ENCODE peak calls at places on chromosome 1, in ten cellular contexts. D is NB4, A is body of pancreas, U is tibial nerve, K is adrenal gland, R is HepG2, B is spleen, G is H1, T is lower leg skin, M is heart left ventricle. Y is an unnamed sample.

GRCh38 chr1:193456883-193457282 is 270.5 kb upstream of the B3GALT2 start:
- DNase-seq in D (no peak), R (no peak), T (no peak), B (no peak), M (no peak), K (no peak), U (no peak), A (no peak), G (no peak), Y (no peak)

GRCh38 chr1:76239470-76239918 is 164.9 kb downstream of the ST6GALNAC3 start:
- DNase-seq in T (no peak), R (no peak), U (no peak), D (no peak), A (no peak), M (no peak), K (no peak), G (no peak), B (no peak), Y (no peak)

GRCh38 chr1:118136511-118136937 is 48.5 kb downstream of the SPAG17 start:
- DNase-seq in R (no peak), D (no peak), B (no peak), A (no peak), U (no peak), K (no peak), G (no peak), T (no peak), M (no peak), Y (no peak)

GRCh38 chr1:66251521-66251920 is 282.4 kb upstream of the SGIP1 start:
- DNase-seq in M (no peak), D (peak; percentile 73), B (no peak), R (no peak), U (no peak), G (no peak), A (peak; percentile 18), T (no peak), K (no peak), Y (no peak)

GRCh38 chr1:240499012-240499411 is 112.9 kb downstream of the GREM2 start:
- DNase-seq in T (no peak), B (no peak), D (peak; percentile 39), K (no peak), R (no peak), G (no peak), A (no peak), M (no peak), U (no peak), Y (no peak)

GRCh38 chr1:156752843-156753486 is 1.5 kb upstream of the HDGF start:
- DNase-seq in K (no peak), G (no peak), A (no peak), D (peak; percentile 44), M (no peak), U (no peak), B (peak; percentile 58), T (no peak), R (peak; percentile 51), Y (peak; percentile 25)

GRCh38 chr1:153403421-153404085 is 12.7 kb upstream of the S100A8 start:
- DNase-seq in M (no peak), R (no peak), D (no peak), K (no peak), T (no peak), G (peak; percentile 28), U (no peak), B (no peak), A (no peak), Y (no peak)

GRCh38 chr1:164504699-164505098 is 54.3 kb upstream of the PBX1 start:
- DNase-seq in A (no peak), T (no peak), B (no peak), K (no peak), G (no peak), D (no peak), R (no peak), U (no peak), M (no peak), Y (no peak)

GRCh38 chr1:224168859-224169380 is 14.1 kb upstream of the DEGS1 start:
- DNase-seq in U (no peak), B (no peak), K (peak; percentile 26), D (peak; percentile 84), M (no peak), R (peak; percentile 46), T (no peak), A (peak; percentile 37), G (no peak), Y (peak; percentile 35)

GRCh38 chr1:43466403-43466802 is 12.7 kb upstream of the HYI start:
- DNase-seq in R (no peak), A (no peak), T (no peak), U (no peak), M (no peak), G (no peak), D (no peak), B (no peak), K (no peak), Y (no peak)

GRCh38 chr1:193406901-193407300 is 220.5 kb upstream of the B3GALT2 start:
- DNase-seq in M (no peak), G (no peak), K (no peak), B (no peak), A (peak; percentile 43), R (peak; percentile 28), U (no peak), D (peak; percentile 49), T (no peak), Y (no peak)

GRCh38 chr1:204637985-204638356 is 47.6 kb downstream of the LRRN2 start:
- DNase-seq in A (peak; percentile 16), T (no peak), K (no peak), R (no peak), B (no peak), M (no peak), U (no peak), D (no peak), G (no peak), Y (no peak)

GRCh38 chr1:151934048-151934493 is 24.8 kb upstream of the THEM4 start:
- DNase-seq in G (no peak), B (no peak), D (peak; percentile 71), A (peak; percentile 68), T (peak; percentile 42), R (peak; percentile 39), K (peak; percentile 40), M (no peak), U (no peak), Y (no peak)

GRCh38 chr1:70409136-70409535 is 1.9 kb upstream of the CTH start:
- DNase-seq in A (no peak), D (no peak), R (no peak), T (no peak), B (no peak), U (no peak), G (no peak), K (no peak), M (no peak), Y (no peak)

GRCh38 chr1:70410604-70411359 is at the start of gene CTH:
- DNase-seq in D (peak; percentile 96), B (peak; percentile 97), A (peak; percentile 98), G (peak; percentile 96), U (peak; percentile 97), M (peak; percentile 98), T (peak; percentile 96), R (peak; percentile 94), K (peak; percentile 97), Y (peak; percentile 98)

GRCh38 chr1:70415882-70416281 is 4.8 kb downstream of the CTH start:
- DNase-seq in K (no peak), R (no peak), B (no peak), T (no peak), D (no peak), U (no peak), G (no peak), M (no peak), A (no peak), Y (no peak)

GRCh38 chr1:70405780-70406416 is 5.2 kb upstream of the CTH start:
- DNase-seq in D (no peak), K (no peak), A (no peak), B (no peak), R (no peak), G (no peak), U (no peak), M (no peak), T (no peak), Y (no peak)

DNA sequence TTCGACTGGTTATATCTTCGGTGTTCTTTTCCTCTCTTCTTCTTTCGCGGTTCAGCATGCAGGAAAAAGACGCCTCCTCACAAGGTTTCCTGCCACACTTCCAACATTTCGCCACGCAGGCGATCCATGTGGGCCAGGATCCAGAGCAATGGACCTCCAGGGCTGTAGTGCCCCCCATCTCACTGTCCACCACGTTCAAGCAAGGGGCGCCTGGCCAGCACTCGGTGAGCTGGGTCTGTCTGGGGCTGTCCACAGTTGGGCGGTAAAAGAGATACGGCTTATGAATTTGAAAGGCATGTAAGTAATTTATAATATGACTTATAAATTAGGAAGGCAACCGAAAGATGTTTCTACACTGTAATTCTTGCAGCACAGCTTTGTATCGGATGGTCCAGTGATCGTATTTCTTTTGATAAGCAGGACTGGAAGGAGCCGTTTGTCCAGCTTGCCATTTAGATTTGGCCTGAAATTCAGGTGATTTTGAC is 334 bp downstream of the CTH start:
- DNase-seq in K (no peak), B (peak; percentile 86), U (no peak), R (no peak), T (peak; percentile 25), A (no peak), M (no peak), G (no peak), D (no peak), Y (no peak)
- TF ChIP-seq POLR2A in K (no peak), B (no peak), U (no peak), R (no peak), T (no peak), A (no peak), M (no peak), G (no peak), D (no peak), Y (no peak)

DNA sequence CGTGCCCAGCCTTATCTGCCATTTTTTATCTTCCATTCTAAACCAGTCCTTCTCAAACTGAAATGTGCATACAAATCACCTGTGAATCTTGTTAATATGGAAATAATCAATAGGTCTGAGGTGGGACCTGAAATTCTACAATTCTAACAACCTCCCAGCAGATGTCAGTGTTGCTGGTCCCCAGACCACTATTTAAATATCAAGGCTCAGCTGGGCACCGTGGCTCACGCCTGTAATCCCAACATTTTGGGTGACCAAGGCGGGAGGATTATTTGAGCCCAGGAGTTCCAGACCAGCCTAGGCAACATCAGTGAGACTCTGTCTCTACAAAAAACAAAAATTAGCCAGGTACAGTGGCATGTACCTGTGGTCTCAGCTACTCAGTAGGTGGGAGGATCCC is 4.1 kb downstream of the UQCRHL start:
- DNase-seq in B (no peak), M (no peak), R (peak; percentile 48), U (no peak), D (peak; percentile 46), A (no peak), T (no peak), G (peak; percentile 68), K (no peak), Y (peak; percentile 41)
- TF ChIP-seq CTCF in B (peak; percentile 52), M (peak; percentile 24), R (peak; percentile 70), U (peak; percentile 33), D (peak; percentile 38), A (no peak), T (no peak), G (peak; percentile 55), K (peak; percentile 5), Y (peak; percentile 27)

GRCh38 chr1:45806129-45806528 is 2.7 kb downstream of the MAST2 start:
- DNase-seq in G (no peak), T (no peak), U (no peak), M (no peak), R (no peak), D (no peak), K (no peak), A (no peak), B (no peak), Y (no peak)
- TF ChIP-seq POLR2A in G (no peak), T (no peak), U (no peak), M (no peak), R (no peak), D (no peak), K (no peak), A (no peak), B (no peak), Y (no peak)

GRCh38 chr1:220881918-220882891 is 3.0 kb downstream of the HLX start:
- DNase-seq in G (peak; percentile 89), B (peak; percentile 86), K (peak; percentile 31), T (no peak), A (peak; percentile 32), U (no peak), R (no peak), M (peak; percentile 65), D (peak; percentile 89), Y (no peak)
- TF ChIP-seq CTCF in G (peak; percentile 66), B (no peak), K (no peak), T (no peak), A (no peak), U (no peak), R (no peak), M (peak; percentile 23), D (peak; percentile 53), Y (no peak)